ENCODE peak calls at places on chromosomes 12 and 14, in four cellular contexts. T is HepG2, K is K562, D is GM12878. U is an unnamed sample.

GRCh38 chr12:125453751-125454150 is 388.5 kb downstream of the AACS start:
- DNase-seq in D (no peak), T (no peak), K (no peak), U (no peak)

GRCh38 chr12:109069307-109070231 is 17.2 kb downstream of the USP30 start:
- DNase-seq in D (no peak), K (no peak), T (peak; percentile 64), U (peak; percentile 77)

GRCh38 chr14:76498536-76498935 is 122.6 kb downstream of the ESRRB start:
- DNase-seq in K (no peak), D (no peak), T (no peak), U (no peak)

GRCh38 chr12:53299101-53299453 is 418 bp upstream of the MYG1 start:
- DNase-seq in D (no peak), K (no peak), T (peak; percentile 23), U (no peak)

GRCh38 chr14:50083467-50084337 is 32.7 kb downstream of the VCPKMT start:
- DNase-seq in K (no peak), T (no peak), D (no peak), U (no peak)

GRCh38 chr14:23432946-23433345 is 2.5 kb downstream of the MYH7 start:
- DNase-seq in T (no peak), D (no peak), K (no peak), U (no peak)

GRCh38 chr12:46858368-46858767 is 32.6 kb upstream of the SLC38A4 start:
- DNase-seq in D (no peak), K (no peak), T (no peak), U (no peak)

GRCh38 chr12:20268121-20268732 is 100.1 kb upstream of the PDE3A start:
- DNase-seq in K (no peak), T (no peak), D (no peak), U (no peak)

GRCh38 chr14:24794906-24795305 is 160.9 kb upstream of the GZMB start:
- DNase-seq in K (no peak), T (no peak), D (no peak), U (no peak)

GRCh38 chr12:47156167-47156736 is 76.5 kb upstream of the AMIGO2 start:
- DNase-seq in T (no peak), K (no peak), D (no peak), U (no peak)

GRCh38 chr14:100417466-100417865 is 94.3 kb downstream of the SLC25A47 start:
- DNase-seq in T (peak; percentile 55), D (no peak), K (peak; percentile 69), U (peak; percentile 78)

GRCh38 chr14:55051165-55051425 is 352 bp upstream of the MAPK1IP1L start:
- DNase-seq in T (no peak), K (no peak), D (no peak), U (no peak)

GRCh38 chr14:93958567-93959238 is 17.7 kb downstream of the ASB2 start:
- DNase-seq in D (no peak), K (no peak), T (no peak), U (no peak)

GRCh38 chr14:50620341-50620740 is 47.8 kb downstream of the SAV1 start:
- DNase-seq in D (no peak), K (no peak), T (no peak), U (no peak)

GRCh38 chr14:93160353-93160801 is 24.3 kb downstream of the MOAP1 start:
- DNase-seq in T (no peak), D (no peak), K (peak; percentile 42), U (no peak)

GRCh38 chr12:91111366-91112321 is at the start of gene LUM:
- DNase-seq in T (no peak), K (no peak), D (no peak), U (no peak)

GRCh38 chr14:75917322-75918251 is 64.2 kb downstream of the TGFB3 start:
- DNase-seq in K (no peak), T (no peak), D (no peak), U (no peak)

GRCh38 chr12:123529636-123530035 is 3.9 kb downstream of the RILPL1 start:
- DNase-seq in D (no peak), T (no peak), K (no peak), U (no peak)

GRCh38 chr12:13851828-13852227 is 129.6 kb downstream of the GRIN2B start:
- DNase-seq in K (no peak), T (no peak), D (no peak), U (peak; percentile 70)

GRCh38 chr12:96195845-96196451 is 1.8 kb downstream of the ELK3 start:
- DNase-seq in T (no peak), K (no peak), D (no peak), U (no peak)

GRCh38 chr12:113271853-113272561 is 50.7 kb downstream of the TPCN1 start:
- DNase-seq in T (peak; percentile 74), K (peak; percentile 55), D (no peak), U (no peak)

DNA sequence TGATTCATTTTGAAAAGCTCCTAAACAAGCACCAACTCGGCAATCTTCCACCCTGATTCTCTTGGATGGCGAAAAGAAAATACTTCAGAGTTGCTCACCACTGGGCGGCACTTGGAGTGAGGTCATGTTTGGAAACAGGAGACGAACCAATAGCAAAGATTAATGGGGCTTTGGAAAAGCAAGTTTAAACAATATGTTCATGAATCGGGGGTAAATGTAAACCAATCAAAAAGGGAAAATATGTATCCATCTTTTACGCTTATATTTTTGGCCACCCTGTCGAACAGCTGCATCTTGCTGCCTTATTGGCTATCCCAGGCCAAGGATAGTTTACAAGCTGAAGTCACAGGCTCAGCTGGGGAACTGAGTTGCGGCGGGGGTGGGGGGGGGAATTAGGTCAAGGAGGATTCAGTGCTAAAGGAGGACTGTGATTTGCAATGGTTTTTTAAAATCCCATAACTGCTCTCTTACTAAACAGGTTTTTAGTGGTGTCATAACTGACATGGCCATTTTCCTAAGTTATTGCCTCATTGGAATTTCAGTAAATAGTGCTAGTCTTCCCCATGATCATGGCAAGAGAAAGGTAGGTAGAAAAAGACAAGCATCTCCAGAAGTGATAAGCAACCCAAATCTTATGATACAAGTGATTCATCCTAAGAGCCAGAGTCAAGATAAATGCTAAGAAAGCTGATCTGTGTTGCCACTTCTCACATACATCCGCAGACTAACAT is 210.6 kb downstream of the PHLDA1 start:
- DNase-seq in T (no peak), D (no peak), K (no peak), U (no peak)
- TF ChIP-seq ATF2 in T (no peak), D (no peak), K (no peak), U (no peak)

GRCh38 chr12:94384030-94384429 is 75.6 kb downstream of the CEP83 start:
- DNase-seq in D (no peak), T (no peak), K (no peak), U (no peak)

GRCh38 chr12:94380507-94380906 is 79.2 kb downstream of the CEP83 start:
- DNase-seq in D (no peak), T (peak; percentile 54), K (no peak), U (no peak)

GRCh38 chr12:94390130-94390485 is 69.6 kb downstream of the CEP83 start:
- DNase-seq in K (no peak), D (no peak), T (no peak), U (no peak)

GRCh38 chr12:94386422-94386821 is 73.2 kb downstream of the CEP83 start:
- DNase-seq in K (no peak), D (no peak), T (peak; percentile 47), U (no peak)
- TF ChIP-seq ZNF274 in K (no peak), D (no peak), T (no peak), U (no peak)

GRCh38 chr14:77752266-77752665 is 8.7 kb downstream of the SNW1 start:
- DNase-seq in T (no peak), K (no peak), D (no peak), U (no peak)

DNA sequence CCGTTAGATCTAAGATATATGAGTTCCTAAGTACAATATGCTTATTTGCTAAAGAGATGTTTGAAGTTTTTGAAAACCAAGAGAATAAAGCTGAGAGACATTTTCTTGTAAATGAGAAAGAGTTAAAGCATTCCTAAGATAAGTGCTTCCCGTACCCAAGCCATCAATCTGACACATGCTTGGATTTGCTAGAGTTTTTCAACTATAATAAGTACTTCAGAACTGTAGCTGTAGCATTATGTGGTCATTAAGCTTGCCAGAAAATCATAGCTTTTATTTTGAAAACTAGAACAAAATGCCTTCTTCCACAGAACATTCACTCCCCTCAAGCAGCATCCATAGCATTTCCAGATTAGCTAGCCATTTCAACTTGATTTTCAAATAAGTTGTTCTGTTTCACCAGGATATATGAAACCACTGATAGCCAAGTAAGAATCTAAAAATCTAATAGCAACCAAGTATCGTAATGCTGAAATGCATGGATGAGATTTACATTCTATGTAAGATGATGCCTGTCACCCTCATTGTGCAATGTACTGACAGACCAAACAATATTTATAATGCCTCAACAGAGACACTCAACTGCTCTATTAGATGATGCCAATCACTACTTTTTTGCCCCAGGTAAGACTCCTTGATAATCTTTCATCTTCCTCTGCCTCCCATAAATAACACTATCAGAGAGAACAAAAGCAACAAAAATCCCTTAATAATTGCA is 8.0 kb downstream of the SNW1 start:
- DNase-seq in D (no peak), T (no peak), K (no peak), U (no peak)
- TF ChIP-seq ATF2 in D (no peak), T (no peak), K (no peak), U (no peak)

GRCh38 chr12:104478396-104479140 is 21.8 kb downstream of the CHST11 start:
- DNase-seq in K (no peak), D (peak; percentile 80), T (no peak), U (no peak)
- TF ChIP-seq ZNF274 in K (no peak), D (no peak), T (no peak), U (no peak)

U was measured in H1.